ENCODE peak calls at places on chromosome 6, in four cellular contexts. N, V, S and E are unnamed samples.

GRCh38 chr6:44535446-44535845 is 147.9 kb downstream of the CDC5L start:
- DNase-seq in S (no peak), V (no peak), N (no peak), E (no peak)

GRCh38 chr6:153131037-153131981 is at the start of gene RGS17:
- DNase-seq in N (peak), S (peak), V (peak), E (peak)

GRCh38 chr6:21050930-21051329 is 516.7 kb downstream of the CDKAL1 start:
- DNase-seq in S (no peak), V (no peak), N (no peak), E (no peak)

GRCh38 chr6:7452898-7453297 is 63.3 kb downstream of the RIOK1 start:
- DNase-seq in N (no peak), S (no peak), V (no peak), E (no peak)

GRCh38 chr6:67129780-67130179 is 1422.8 kb upstream of the EYS start:
- DNase-seq in N (no peak), V (no peak), S (no peak), E (no peak)

GRCh38 chr6:149897015-149897697 is 757 bp downstream of the RAET1E start:
- DNase-seq in S (peak), N (no peak), V (peak), E (peak)

GRCh38 chr6:139970591-139970991 is 596.1 kb upstream of the CITED2 start:
- DNase-seq in V (peak), N (no peak), S (no peak), E (no peak)

GRCh38 chr6:34926655-34927054 is 37.6 kb downstream of the ANKS1A start:
- DNase-seq in N (no peak), V (peak), S (no peak), E (no peak)

GRCh38 chr6:41634657-41635056 is 3.6 kb upstream of the MDFI start:
- DNase-seq in N (no peak), S (peak), V (no peak), E (no peak)

GRCh38 chr6:34572585-34572984 is 16.5 kb upstream of the SPDEF start:
- DNase-seq in S (no peak), V (no peak), N (no peak), E (no peak)

GRCh38 chr6:44925100-44925739 is 402.9 kb upstream of the RUNX2 start:
- DNase-seq in N (no peak), S (no peak), V (peak), E (no peak)

GRCh38 chr6:89368107-89368506 is 15.6 kb upstream of the UBE2J1 start:
- DNase-seq in S (no peak), V (peak), N (peak), E (no peak)

GRCh38 chr6:100998111-100998510 is 117.0 kb upstream of the ASCC3 start:
- DNase-seq in N (no peak), V (no peak), S (no peak), E (no peak)

GRCh38 chr6:79070206-79070825 is 7.7 kb downstream of the PHIP start:
- DNase-seq in V (no peak), N (no peak), S (no peak), E (no peak)

GRCh38 chr6:69179681-69180080 is 544.6 kb downstream of the ADGRB3 start:
- DNase-seq in N (no peak), S (no peak), V (no peak), E (no peak)

GRCh38 chr6:1348675-1349074 is 36.8 kb downstream of the FOXQ1 start:
- DNase-seq in V (peak), N (no peak), S (no peak), E (no peak)

GRCh38 chr6:68343901-68344300 is 291.2 kb upstream of the ADGRB3 start:
- DNase-seq in S (peak), V (no peak), N (peak), E (no peak)

GRCh38 chr6:39280247-39280731 is 33.9 kb downstream of the KCNK17 start:
- DNase-seq in N (no peak), V (no peak), S (no peak), E (no peak)

GRCh38 chr6:43809417-43810305 is 39.6 kb downstream of the VEGFA start:
- DNase-seq in S (no peak), V (no peak), N (no peak), E (peak)

GRCh38 chr6:16562498-16562897 is 198.8 kb downstream of the ATXN1 start:
- DNase-seq in V (no peak), S (no peak), N (no peak), E (no peak)

GRCh38 chr6:41713650-41714291 is 21.6 kb downstream of the TFEB start:
- DNase-seq in S (no peak), N (no peak), V (no peak), E (no peak)

GRCh38 chr6:169789146-169789943 is 37.9 kb downstream of the ERMARD start:
- DNase-seq in V (no peak), S (no peak), N (no peak), E (no peak)

GRCh38 chr6:78607188-78607587 is 260.2 kb upstream of the IRAK1BP1 start:
- DNase-seq in V (peak), N (no peak), S (no peak), E (no peak)

GRCh38 chr6:35160642-35161041 is 19.5 kb upstream of the TCP11 start:
- DNase-seq in V (no peak), N (no peak), S (no peak), E (no peak)

GRCh38 chr6:158666637-158667359 is 16.9 kb downstream of the SYTL3 start:
- DNase-seq in V (peak), S (peak), N (no peak), E (peak)